ENCODE peak calls at places on chromosomes 12 and 14, in five cellular contexts. Z is fibroblast of the aortic adventitia, U is AG09319, M is lower leg skin, S is lung. K is an unnamed sample.

GRCh38 chr12:57471-57980 is 9.0 kb upstream of the IQSEC3 start:
- DNase-seq in Z (no peak), U (no peak), S (no peak), M (no peak), K (no peak)

GRCh38 chr14:51006781-51007211 is 62.5 kb upstream of the PYGL start:
- DNase-seq in Z (peak; percentile 75), S (peak; percentile 34), U (peak; percentile 63), M (peak; percentile 50), K (no peak)

GRCh38 chr12:19882418-19882817 is 443.1 kb downstream of the AEBP2 start:
- DNase-seq in U (no peak), M (no peak), S (no peak), Z (peak; percentile 51), K (no peak)

GRCh38 chr12:124648710-124649384 is 81.4 kb upstream of the NCOR2 start:
- DNase-seq in M (no peak), S (no peak), Z (no peak), U (no peak), K (no peak)

GRCh38 chr12:91618281-91618680 is 435.7 kb upstream of the DCN start:
- DNase-seq in M (no peak), Z (no peak), S (no peak), U (no peak), K (no peak)

GRCh38 chr12:105106621-105107020 is 910 bp upstream of the WASHC4 start:
- DNase-seq in S (no peak), U (no peak), Z (no peak), M (no peak), K (no peak)

GRCh38 chr12:64681200-64682052 is 71.1 kb downstream of the RASSF3 start:
- DNase-seq in Z (no peak), M (no peak), S (no peak), U (no peak), K (no peak)

GRCh38 chr12:118391836-118392235 is 15.5 kb downstream of the SUDS3 start:
- DNase-seq in U (no peak), Z (no peak), M (no peak), S (no peak), K (no peak)

GRCh38 chr14:33736979-33737378 is 213.9 kb downstream of the EGLN3 start:
- DNase-seq in U (no peak), Z (no peak), M (no peak), S (no peak), K (no peak)

GRCh38 chr12:5318874-5319273 is 113.0 kb upstream of the NTF3 start:
- DNase-seq in U (peak; percentile 4), Z (peak; percentile 54), S (no peak), M (no peak), K (no peak)

GRCh38 chr12:34406996-34407300 is 384.7 kb downstream of the ALG10 start:
- DNase-seq in Z (no peak), M (no peak), S (peak; percentile 25), U (no peak), K (no peak)

GRCh38 chr14:30971586-30971985 is 53.9 kb upstream of the AP4S1 start:
- DNase-seq in S (no peak), U (no peak), Z (no peak), M (no peak), K (no peak)

GRCh38 chr12:120134307-120134980 is 17.9 kb upstream of the RAB35 start:
- DNase-seq in S (no peak), Z (no peak), M (no peak), U (no peak), K (no peak)

GRCh38 chr12:66301944-66302826 is at the start of gene HELB:
- DNase-seq in S (peak; percentile 99), Z (peak; percentile 96), U (peak; percentile 88), M (peak; percentile 97), K (peak; percentile 96)

GRCh38 chr12:56991319-56991906 is 14.9 kb downstream of the ZBTB39 start:
- DNase-seq in Z (peak; percentile 17), M (no peak), U (no peak), S (peak; percentile 53), K (no peak)

GRCh38 chr12:125549836-125550235 is 484.6 kb downstream of the AACS start:
- DNase-seq in S (no peak), M (no peak), U (no peak), Z (no peak), K (no peak)

GRCh38 chr12:21773263-21773741 is 1.2 kb downstream of the KCNJ8 start:
- DNase-seq in M (no peak), S (peak; percentile 46), U (no peak), Z (peak; percentile 41), K (no peak)
- TF ChIP-seq CTCF in M (no peak), S (no peak), U (peak; percentile 29), Z (peak; percentile 26), K (no peak)

DNA sequence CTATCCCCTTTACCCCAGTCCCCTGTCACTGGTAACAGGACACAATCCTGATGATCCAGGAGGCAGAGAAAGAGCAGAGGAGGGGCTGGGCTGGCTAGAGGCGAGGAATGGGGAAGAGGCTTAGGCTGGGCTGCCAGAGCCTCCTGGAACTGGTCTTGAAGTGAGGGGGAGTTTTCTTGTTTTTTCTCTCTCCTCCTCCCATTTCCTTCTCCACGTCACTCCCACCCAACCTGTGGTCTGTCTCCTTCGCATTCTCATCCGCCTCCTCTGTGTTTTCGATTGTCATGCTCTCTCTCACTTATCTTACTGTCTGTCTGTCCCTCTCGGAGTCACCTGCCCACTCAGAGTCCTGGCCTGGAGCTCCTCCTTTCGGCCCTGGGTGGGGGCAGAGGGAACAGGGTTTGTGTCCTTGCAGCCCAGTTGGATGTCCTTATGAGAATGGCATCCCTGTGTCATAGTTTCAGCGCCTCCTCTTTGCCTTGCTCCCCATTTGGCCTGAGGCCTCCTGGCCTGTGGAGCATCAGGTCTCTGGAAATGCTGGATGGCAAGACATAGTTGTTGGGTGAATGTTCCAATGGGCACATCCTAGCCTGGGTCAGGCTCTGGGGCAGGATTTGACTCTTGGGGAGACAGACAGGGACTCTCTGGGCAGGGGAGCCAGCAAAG is 3.4 kb upstream of the KRT80 start:
- DNase-seq in S (no peak), M (no peak), U (no peak), Z (no peak), K (no peak)
- TF ChIP-seq CTCF in S (no peak), M (no peak), U (no peak), Z (no peak), K (no peak)

GRCh38 chr12:45490232-45490881 is 239.1 kb upstream of the ARID2 start:
- DNase-seq in S (no peak), U (no peak), Z (no peak), M (no peak), K (no peak)
- TF ChIP-seq CTCF in S (no peak), U (no peak), Z (peak; percentile 6), M (no peak), K (no peak)

GRCh38 chr12:111643428-111643826 is 42.3 kb downstream of the BRAP start:
- DNase-seq in S (no peak), Z (peak; percentile 69), M (no peak), U (no peak), K (no peak)

GRCh38 chr12:111640498-111640897 is 41.4 kb upstream of the ATXN2 start:
- DNase-seq in M (no peak), U (no peak), Z (no peak), S (no peak), K (no peak)

GRCh38 chr12:111638576-111638975 is 39.5 kb upstream of the ATXN2 start:
- DNase-seq in U (no peak), Z (peak; percentile 61), S (no peak), M (no peak), K (no peak)

GRCh38 chr12:111645433-111645832 is 40.3 kb downstream of the BRAP start:
- DNase-seq in S (peak; percentile 48), M (no peak), U (no peak), Z (no peak), K (no peak)

GRCh38 chr12:111642681-111643427 is 42.9 kb downstream of the BRAP start:
- DNase-seq in Z (no peak), S (no peak), M (no peak), U (no peak), K (no peak)
- TF ChIP-seq CTCF in Z (peak; percentile 22), S (no peak), M (no peak), U (peak; percentile 35), K (no peak)

GRCh38 chr12:83470749-83471148 is 784.0 kb downstream of the TMTC2 start:
- DNase-seq in M (no peak), Z (no peak), S (no peak), U (no peak), K (no peak)
- TF ChIP-seq CTCF in M (no peak), Z (no peak), S (no peak), U (no peak), K (no peak)

GRCh38 chr12:14482361-14482760 is 85.3 kb downstream of the PLBD1 start:
- DNase-seq in S (no peak), M (no peak), Z (no peak), U (no peak), K (no peak)

GRCh38 chr12:14482886-14483285 is 84.8 kb downstream of the PLBD1 start:
- DNase-seq in U (no peak), S (no peak), M (no peak), Z (no peak), K (no peak)

GRCh38 chr12:14479004-14479403 is 88.7 kb downstream of the PLBD1 start:
- DNase-seq in S (no peak), U (no peak), M (no peak), Z (no peak), K (no peak)

GRCh38 chr12:14481201-14481600 is 86.5 kb downstream of the PLBD1 start:
- DNase-seq in Z (no peak), M (no peak), S (no peak), U (no peak), K (no peak)
- TF ChIP-seq CTCF in Z (no peak), M (no peak), S (no peak), U (no peak), K (no peak)

DNA sequence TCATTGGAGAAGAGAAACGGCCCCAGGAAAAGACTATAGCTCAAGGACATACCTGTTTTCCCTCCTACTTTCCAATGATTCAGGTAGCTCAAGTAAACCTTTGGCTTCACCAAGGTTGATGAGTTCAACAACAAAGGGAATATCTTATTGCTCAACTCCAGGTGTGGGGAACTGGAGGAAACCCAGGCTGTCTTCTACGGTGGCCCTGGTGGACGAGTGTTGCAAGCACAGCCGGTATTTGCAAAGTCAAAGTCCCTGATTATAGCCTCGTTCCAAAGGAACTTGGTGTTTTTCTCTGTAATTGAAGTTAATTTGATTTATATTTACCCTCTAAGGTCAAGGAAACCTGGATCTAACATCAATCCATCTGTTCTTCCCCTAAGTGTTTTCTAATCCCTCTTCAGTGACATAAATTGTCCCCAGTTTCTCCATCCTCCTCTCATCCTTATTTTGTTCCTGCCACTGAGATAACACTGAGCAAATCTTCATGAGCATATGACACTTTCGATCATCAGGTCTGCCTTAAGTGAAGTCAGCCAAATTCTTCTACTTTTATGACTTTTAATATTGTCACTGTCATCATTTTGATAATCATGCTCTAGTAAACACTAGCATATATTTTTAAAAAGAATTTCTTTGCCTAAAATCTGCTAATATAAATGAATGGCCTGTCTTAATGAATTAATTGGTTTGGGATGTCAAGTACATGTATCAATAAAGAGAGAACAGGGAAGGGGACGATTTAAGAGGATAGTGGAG is 174.6 kb upstream of the TBX3 start:
- DNase-seq in U (no peak), S (no peak), M (no peak), Z (no peak), K (no peak)
- TF ChIP-seq CTCF in U (no peak), S (no peak), M (no peak), Z (peak; percentile 26), K (no peak)